ENCODE peak calls at places on chromosomes 12 and 14, in eight cellular contexts. G is cardiac muscle cell, H is kidney epithelial cell, C is left lung, B is left ventricle myocardium inferior, R is fibroblast of pulmonary artery, Z is psoas muscle, K is heart right ventricle. N is an unnamed sample.

GRCh38 chr12:8560986-8561385 is 20.3 kb upstream of the CLEC4E start:
- DNase-seq in R (no peak), C (no peak), H (no peak), K (no peak), Z (no peak), G (no peak), B (no peak), N (no peak)

GRCh38 chr12:72295101-72295500 is 22.9 kb downstream of the TRHDE start:
- DNase-seq in K (no peak), H (no peak), Z (no peak), C (peak; percentile 58), B (no peak), R (no peak), G (no peak), N (no peak)

GRCh38 chr14:36028218-36028617 is 148.3 kb downstream of the PTCSC3 start:
- DNase-seq in H (no peak), G (no peak), B (no peak), C (no peak), Z (no peak), K (no peak), R (no peak), N (no peak)

GRCh38 chr14:77195766-77196165 is 14.2 kb downstream of the TMEM63C start:
- DNase-seq in R (no peak), C (no peak), K (no peak), B (no peak), G (no peak), H (no peak), Z (no peak), N (no peak)

GRCh38 chr12:69151254-69151751 is 88.1 kb upstream of the CPSF6 start:
- DNase-seq in K (no peak), G (no peak), Z (no peak), R (no peak), B (no peak), C (no peak), H (no peak), N (no peak)

GRCh38 chr12:62907067-62907466 is 27.9 kb downstream of the PPM1H start:
- DNase-seq in B (no peak), C (no peak), R (no peak), H (no peak), Z (no peak), K (no peak), G (no peak), N (no peak)

GRCh38 chr14:49550284-49551184 is 35.6 kb downstream of the RPS29 start:
- DNase-seq in C (no peak), R (peak; percentile 33), B (no peak), K (no peak), Z (no peak), H (no peak), G (peak; percentile 18), N (peak; percentile 20)

GRCh38 chr12:30945443-30946164 is 19.1 kb downstream of the TSPAN11 start:
- DNase-seq in B (no peak), H (no peak), Z (no peak), C (no peak), R (no peak), G (no peak), K (peak; percentile 17), N (no peak)

GRCh38 chr12:113194971-113195391 is 9.5 kb downstream of the RITA1 start:
- DNase-seq in Z (no peak), C (no peak), R (peak; percentile 35), G (peak; percentile 68), K (no peak), B (no peak), H (no peak), N (peak; percentile 39)

GRCh38 chr12:4789776-4790175 is 69.6 kb downstream of the GALNT8 start:
- DNase-seq in G (no peak), K (no peak), H (no peak), Z (no peak), C (no peak), R (no peak), B (no peak), N (no peak)

GRCh38 chr14:85909581-85909980 is 379.6 kb downstream of the FLRT2 start:
- DNase-seq in C (no peak), K (no peak), H (no peak), R (no peak), B (no peak), G (no peak), Z (no peak), N (no peak)

GRCh38 chr14:90483551-90483950 is 86.7 kb downstream of the CALM1 start:
- DNase-seq in R (peak; percentile 3), C (no peak), K (peak; percentile 31), B (no peak), Z (no peak), H (no peak), G (no peak), N (no peak)

GRCh38 chr14:73424453-73424852 is 33.9 kb downstream of the NUMB start:
- DNase-seq in G (peak; percentile 9), H (no peak), K (no peak), C (no peak), B (no peak), R (peak; percentile 40), Z (no peak), N (no peak)

GRCh38 chr14:97206948-97207347 is 409.8 kb downstream of the VRK1 start:
- DNase-seq in G (no peak), Z (no peak), B (no peak), K (no peak), R (no peak), H (no peak), C (peak; percentile 71), N (no peak)

GRCh38 chr12:68896881-68897540 is 36.0 kb downstream of the CPM start:
- DNase-seq in R (peak; percentile 50), C (no peak), Z (no peak), B (no peak), G (peak; percentile 30), H (peak; percentile 34), K (no peak), N (no peak)

GRCh38 chr14:74048291-74048690 is 29.1 kb downstream of the BBOF1 start:
- DNase-seq in H (peak; percentile 25), C (no peak), R (no peak), G (no peak), B (no peak), Z (no peak), K (no peak), N (peak; percentile 38)

GRCh38 chr12:65327207-65328076 is 49.0 kb downstream of the MSRB3 start:
- DNase-seq in C (no peak), Z (no peak), R (peak; percentile 51), H (no peak), G (peak; percentile 67), B (no peak), K (peak; percentile 10), N (no peak)

GRCh38 chr12:4392223-4392742 is 12.8 kb upstream of the FGF23 start:
- DNase-seq in C (no peak), K (peak; percentile 59), H (no peak), Z (no peak), G (peak; percentile 2), B (no peak), R (no peak), N (no peak)

GRCh38 chr12:78566461-78566860 is 298.1 kb upstream of the SYT1 start:
- DNase-seq in B (no peak), C (no peak), R (no peak), G (no peak), Z (no peak), H (no peak), K (no peak), N (no peak)

DNA sequence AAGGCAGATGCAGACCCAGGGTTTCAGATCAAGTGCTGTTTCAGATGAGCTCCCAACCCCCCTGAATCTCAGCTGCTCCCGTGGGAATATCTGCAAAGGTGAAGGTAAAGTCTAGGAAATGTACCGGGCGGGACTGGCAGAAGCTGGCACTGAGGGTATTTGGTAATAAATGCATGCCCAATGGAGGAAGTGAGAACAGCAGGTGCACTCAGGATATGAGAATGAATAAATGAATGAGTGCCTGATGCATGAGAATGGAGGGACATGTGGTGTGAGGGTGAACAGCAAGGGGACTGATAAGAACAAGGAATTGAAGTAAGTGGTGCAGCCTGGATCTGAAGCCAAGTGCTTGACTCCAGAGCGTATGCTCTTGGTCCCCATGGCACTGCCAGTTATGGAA is 11.6 kb downstream of the RAPGEF3 start:
- DNase-seq in B (no peak), K (no peak), H (no peak), Z (no peak), G (no peak), R (no peak), C (no peak), N (no peak)
- TF ChIP-seq CTCF in B (no peak), K (no peak), H (no peak), Z (no peak), G (no peak), R (no peak), C (no peak), N (no peak)

GRCh38 chr12:104295954-104296353 is 7.6 kb upstream of the EID3 start:
- DNase-seq in K (no peak), G (no peak), C (no peak), H (no peak), Z (no peak), B (no peak), R (no peak), N (no peak)
- H3K4me3 ChIP-seq in K (no peak overlapping the region), G (no peak overlapping the region), C (no peak overlapping the region), H (no peak overlapping the region), Z (no peak overlapping the region), B (no peak overlapping the region), R (peak overlapping the region; percentile 35), N (no peak overlapping the region)

DNA sequence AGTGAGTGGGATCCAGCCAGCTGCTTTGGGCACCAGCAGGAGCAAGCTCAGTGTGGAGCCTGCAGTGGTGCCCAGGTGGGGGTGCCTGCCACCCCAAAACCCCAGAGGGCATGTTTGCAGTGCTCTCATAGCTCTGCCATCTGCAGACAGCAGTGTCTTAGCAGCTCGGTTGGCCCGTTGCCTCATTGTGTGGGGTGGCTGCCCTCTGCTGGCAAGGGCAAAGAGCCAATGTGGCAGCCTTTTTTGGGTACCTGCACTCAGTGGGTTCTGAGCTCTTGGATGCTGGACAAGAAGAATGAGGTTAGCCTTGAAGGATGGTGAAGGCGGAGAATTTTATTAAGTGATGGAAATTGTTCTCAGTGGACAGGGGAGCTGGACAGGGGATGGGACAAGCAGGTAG is 52.3 kb downstream of the NEUROD4 start:
- DNase-seq in R (peak; percentile 17), Z (peak; percentile 25), C (peak; percentile 81), H (no peak), K (peak; percentile 16), G (peak; percentile 17), B (peak; percentile 55), N (peak; percentile 79)
- TF ChIP-seq CTCF in R (peak; percentile 35), Z (peak; percentile 15), C (peak; percentile 22), H (peak; percentile 40), K (no peak), G (peak; percentile 28), B (peak; percentile 45), N (peak; percentile 71)

GRCh38 chr14:65370890-65371289 is 41.6 kb upstream of the FUT8 start:
- DNase-seq in Z (no peak), H (no peak), C (no peak), R (no peak), G (no peak), K (no peak), B (no peak), N (no peak)

GRCh38 chr14:65377576-65377975 is 35.0 kb upstream of the FUT8 start:
- DNase-seq in Z (no peak), C (no peak), G (peak; percentile 71), R (peak; percentile 65), K (no peak), H (no peak), B (no peak), N (no peak)

GRCh38 chr14:65373011-65373670 is 39.4 kb upstream of the FUT8 start:
- DNase-seq in R (no peak), Z (no peak), K (no peak), H (no peak), C (peak; percentile 61), B (no peak), G (no peak), N (no peak)

GRCh38 chr14:65371784-65372183 is 40.7 kb upstream of the FUT8 start:
- DNase-seq in Z (no peak), C (no peak), R (no peak), K (no peak), B (no peak), H (no peak), G (no peak), N (no peak)

GRCh38 chr14:65373671-65374039 is 38.9 kb upstream of the FUT8 start:
- DNase-seq in K (no peak), G (no peak), C (no peak), R (no peak), H (no peak), Z (no peak), B (no peak), N (no peak)
- H3K4me3 ChIP-seq in K (no peak overlapping the region), G (no peak overlapping the region), C (no peak overlapping the region), R (no peak overlapping the region), H (no peak overlapping the region), Z (peak overlapping the region; percentile 42), B (no peak overlapping the region), N (no peak overlapping the region)